ENCODE peak calls at places on chromosomes 6 and 20, in nine cellular contexts. H, A, M, X, Y, B, D, I and N are unnamed samples. For H3K27me3, the result is how much of the 10 kb centered on the place peaks cover.

GRCh38 chr6:163998496-163998895 is 584.0 kb downstream of the QKI start:
- DNase-seq in I (no peak), B (no peak), D (no peak), H (no peak), M (no peak), X (no peak), Y (no peak), A (no peak), N (no peak)

GRCh38 chr6:95087394-95088097 is 489.8 kb upstream of the MANEA start:
- DNase-seq in X (no peak), B (no peak), M (peak), Y (peak), I (no peak), H (peak), D (no peak), A (peak), N (no peak)

GRCh38 chr20:60632420-60633262 is 619.4 kb upstream of the CDH4 start:
- DNase-seq in I (no peak), D (no peak), X (no peak), Y (peak), A (no peak), H (no peak), M (no peak), B (no peak), N (no peak)

GRCh38 chr20:37846573-37846972 is 56.4 kb upstream of the VSTM2L start:
- DNase-seq in Y (no peak), I (no peak), M (no peak), X (no peak), H (no peak), A (no peak), D (no peak), B (no peak), N (no peak)

GRCh38 chr6:117976030-117976651 is 69.1 kb downstream of the SLC35F1 start:
- DNase-seq in H (no peak), B (no peak), X (no peak), D (no peak), I (peak), M (no peak), A (peak), Y (peak), N (peak)

GRCh38 chr6:132392792-132393191 is 8.5 kb downstream of the MOXD1 start:
- DNase-seq in D (no peak), M (no peak), I (no peak), Y (no peak), B (no peak), X (no peak), A (no peak), H (no peak), N (no peak)

GRCh38 chr6:33000053-33000452 is 9.3 kb downstream of the HLA-DOA start:
- DNase-seq in Y (no peak), X (no peak), D (no peak), B (no peak), M (no peak), H (no peak), A (no peak), I (peak), N (no peak)

GRCh38 chr6:36132221-36132895 is 2.0 kb downstream of the MAPK13 start:
- DNase-seq in I (no peak), B (no peak), Y (no peak), D (no peak), M (no peak), A (no peak), H (no peak), X (no peak), N (no peak)

GRCh38 chr20:51554538-51555165 is 12.1 kb upstream of the NFATC2 start:
- DNase-seq in A (peak), X (no peak), D (no peak), H (no peak), M (no peak), B (peak), I (no peak), Y (peak), N (no peak)

GRCh38 chr6:111337715-111338333 is 145.2 kb downstream of the REV3L start:
- DNase-seq in A (no peak), H (no peak), M (no peak), Y (no peak), X (no peak), I (no peak), B (no peak), D (no peak), N (no peak)

GRCh38 chr20:11296951-11297350 is 620.7 kb upstream of the BTBD3 start:
- DNase-seq in H (no peak), D (no peak), I (no peak), A (peak), X (no peak), M (no peak), B (no peak), Y (no peak), N (no peak)

GRCh38 chr20:4483481-4483880 is 238.2 kb upstream of the PRND start:
- DNase-seq in H (no peak), M (no peak), A (peak), I (no peak), D (no peak), X (no peak), Y (peak), B (no peak), N (no peak)

GRCh38 chr20:9996944-9997343 is 37.8 kb upstream of the ANKEF1 start:
- DNase-seq in I (no peak), X (no peak), A (peak), Y (peak), H (no peak), M (no peak), D (no peak), B (no peak), N (no peak)

GRCh38 chr6:140175486-140175885 is 801.0 kb upstream of the CITED2 start:
- DNase-seq in D (no peak), I (no peak), X (no peak), Y (peak), M (no peak), A (peak), B (no peak), H (no peak), N (no peak)

GRCh38 chr6:102736941-102737368 is 1343.4 kb downstream of the GRIK2 start:
- DNase-seq in Y (peak), H (no peak), B (no peak), I (no peak), A (peak), X (no peak), D (no peak), M (no peak), N (no peak)

GRCh38 chr6:45663181-45664180 is 285.7 kb upstream of the SUPT3H start:
- DNase-seq in M (no peak), D (peak), H (peak), X (no peak), I (peak), Y (peak), B (no peak), A (no peak), N (peak)

GRCh38 chr6:157996201-157996712 is 14.6 kb downstream of the SYNJ2 start:
- DNase-seq in X (no peak), M (no peak), Y (no peak), I (no peak), B (no peak), A (no peak), D (no peak), H (no peak), N (no peak)

GRCh38 chr6:85747093-85747492 is 104.4 kb upstream of the SYNCRIP start:
- DNase-seq in M (no peak), X (no peak), Y (peak), B (no peak), H (no peak), A (peak), I (no peak), D (no peak), N (no peak)

GRCh38 chr6:71411882-71412281 is 123.3 kb downstream of the OGFRL1 start:
- DNase-seq in I (no peak), M (no peak), D (no peak), X (no peak), Y (no peak), A (no peak), B (no peak), H (no peak), N (no peak)

GRCh38 chr20:20241966-20242365 is 125.9 kb upstream of the INSM1 start:
- DNase-seq in B (no peak), X (no peak), A (no peak), D (no peak), M (no peak), Y (no peak), I (no peak), H (no peak), N (no peak)

GRCh38 chr20:5215592-5216304 is 88.9 kb downstream of the CDS2 start:
- DNase-seq in A (peak), Y (peak), B (no peak), M (no peak), I (no peak), D (no peak), H (no peak), X (no peak), N (peak)

GRCh38 chr20:35215066-35215956 is 11.2 kb upstream of the MMP24 start:
- DNase-seq in Y (peak), M (peak), I (no peak), A (peak), B (no peak), X (no peak), H (no peak), D (no peak), N (no peak)

GRCh38 chr6:9178066-9178465 is 742.7 kb upstream of the SLC35B3 start:
- DNase-seq in X (no peak), M (no peak), B (no peak), I (no peak), A (no peak), D (no peak), Y (no peak), H (no peak), N (no peak)

GRCh38 chr6:27759930-27760329 is 152.3 kb downstream of the OR2B2 start:
- DNase-seq in H (no peak), Y (no peak), B (no peak), D (no peak), X (no peak), I (no peak), A (no peak), M (no peak), N (no peak)
- H3K27me3 ChIP-seq in H (under half), Y (under half), B (under half), D (under half), X (under half), I (under half), A (under half), M (under half), N (under half)

DNA sequence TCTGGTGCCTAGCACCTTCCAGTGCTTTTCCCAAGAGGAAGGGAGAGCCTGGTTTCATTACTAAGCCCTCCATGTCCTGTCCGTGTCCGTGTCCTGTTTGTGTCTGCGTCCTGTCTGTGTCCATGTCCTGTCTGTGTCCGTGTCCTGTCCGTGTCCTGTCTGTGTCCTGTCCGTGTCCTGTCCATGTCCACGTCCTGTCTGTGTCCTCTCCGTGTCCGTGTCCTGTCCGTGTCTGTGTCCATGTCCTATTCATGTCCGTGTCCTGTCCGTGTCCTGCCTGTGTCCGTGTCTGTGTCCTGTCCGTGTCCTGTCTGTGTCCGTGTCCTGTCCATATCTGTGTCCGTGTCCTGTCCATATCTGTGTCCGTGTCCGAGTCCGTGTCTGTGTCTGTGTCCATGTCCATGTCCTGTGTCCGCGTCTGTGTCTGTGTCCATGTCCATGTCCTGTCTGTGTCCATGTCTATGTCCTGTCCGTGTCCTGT is 54.3 kb upstream of the BHLHE23 start:
- DNase-seq in Y (no peak), D (no peak), B (no peak), H (no peak), I (no peak), M (no peak), X (peak), A (no peak), N (peak)
- H3K27me3 ChIP-seq in Y (under half), D (under half), B (under half), H (under half), I (under half), M (half or more), X (under half), A (under half), N (under half)

DNA sequence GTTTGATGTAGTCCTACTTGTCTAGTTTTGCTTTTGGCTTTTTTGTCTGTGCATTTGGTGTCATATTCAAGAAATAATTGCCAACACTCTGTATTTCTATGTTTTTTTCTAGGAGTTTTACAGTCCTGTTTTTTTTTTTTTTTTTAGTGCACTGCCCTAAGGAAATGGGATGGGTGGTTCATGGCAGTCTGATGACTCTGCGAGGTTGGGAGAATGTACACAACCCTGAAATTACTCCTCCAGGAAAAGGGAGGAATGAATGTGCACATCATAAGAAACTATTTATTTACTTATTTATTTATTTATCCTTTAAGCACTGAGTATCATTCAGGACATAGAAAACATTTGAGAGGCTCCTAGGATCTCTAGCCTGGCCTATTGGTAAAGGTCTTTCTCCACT is 15.2 kb upstream of the SLC17A5 start:
- DNase-seq in M (no peak), X (no peak), Y (no peak), B (no peak), I (no peak), H (no peak), A (no peak), D (no peak), N (no peak)
- H3K27me3 ChIP-seq in M (under half), X (under half), Y (under half), B (under half), I (under half), H (under half), A (under half), D (under half), N (under half)

GRCh38 chr20:21698494-21699215 is 6.8 kb upstream of the PAX1 start:
- DNase-seq in B (no peak), H (no peak), M (no peak), Y (no peak), I (no peak), A (no peak), X (no peak), D (no peak), N (no peak)

GRCh38 chr20:21702553-21703467 is 2.7 kb upstream of the PAX1 start:
- DNase-seq in B (no peak), H (no peak), A (peak), I (peak), D (peak), M (peak), X (no peak), Y (peak), N (no peak)

GRCh38 chr20:21701171-21701876 is 4.1 kb upstream of the PAX1 start:
- DNase-seq in Y (no peak), D (no peak), A (no peak), B (no peak), I (no peak), H (no peak), M (no peak), X (no peak), N (no peak)

GRCh38 chr20:21702001-21702400 is 3.5 kb upstream of the PAX1 start:
- DNase-seq in I (no peak), X (no peak), Y (no peak), H (no peak), M (no peak), D (no peak), A (no peak), B (no peak), N (no peak)

DNA sequence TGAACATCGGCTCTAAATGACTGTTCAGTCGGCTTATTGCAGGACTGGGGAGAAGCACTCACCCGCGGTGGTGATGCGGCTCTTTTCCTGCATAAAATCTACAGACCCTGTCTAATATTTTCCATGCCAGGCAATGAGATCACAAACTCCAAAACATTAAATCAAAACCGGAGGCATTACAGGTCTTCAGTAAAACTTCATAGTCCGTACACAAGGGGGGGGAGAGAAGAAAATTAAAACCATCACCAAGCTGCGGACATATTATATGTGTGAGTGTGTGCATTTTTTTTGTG is 6.3 kb upstream of the PAX1 start:
- DNase-seq in Y (no peak), A (no peak), M (no peak), B (no peak), D (no peak), I (no peak), H (no peak), X (no peak), N (no peak)
- H3K27me3 ChIP-seq in Y (under half), A (under half), M (half or more), B (under half), D (under half), I (under half), H (half or more), X (under half), N (under half)

GRCh38 chr6:10725046-10725445 is 2.2 kb downstream of the TMEM14C start:
- DNase-seq in Y (no peak), X (no peak), I (no peak), B (no peak), A (no peak), D (no peak), M (no peak), H (no peak), N (no peak)
- H3K27me3 ChIP-seq in Y (under half), X (under half), I (under half), B (under half), A (under half), D (under half), M (under half), H (under half), N (under half)

GRCh38 chr20:21437816-21438215 is 40.5 kb upstream of the NKX2-4 start:
- DNase-seq in B (no peak), A (no peak), I (no peak), Y (peak), M (no peak), X (no peak), D (no peak), H (no peak), N (no peak)
- H3K27me3 ChIP-seq in B (under half), A (under half), I (under half), Y (under half), M (half or more), X (under half), D (under half), H (under half), N (under half)